ENCODE peak calls at places on chromosomes 12 and 14, in seven cellular contexts. One of them, this sample, is unnamed.

GRCh38 chr12:116713529-116713928 is 24.3 kb downstream of the SPRING1 start:
- DNase-seq in esophagus squamous epithelium: no peak
- DNase-seq in A549: no peak
- DNase-seq in HL-60: no peak
- DNase-seq in fibroblast of villous mesenchyme: no peak
- DNase-seq in CD8-positive, alpha-beta memory T cell: no peak
- DNase-seq in stomach: no peak
- DNase-seq in this sample: no peak

GRCh38 chr12:104713444-104713843 is 244.6 kb downstream of the SLC41A2 start:
- DNase-seq in esophagus squamous epithelium: no peak
- DNase-seq in HL-60: no peak
- DNase-seq in stomach: no peak
- DNase-seq in fibroblast of villous mesenchyme: no peak
- DNase-seq in CD8-positive, alpha-beta memory T cell: no peak
- DNase-seq in A549: no peak
- DNase-seq in this sample: no peak

GRCh38 chr12:23356927-23357708 is 592.4 kb downstream of the SOX5 start:
- DNase-seq in esophagus squamous epithelium: no peak
- DNase-seq in CD8-positive, alpha-beta memory T cell: no peak
- DNase-seq in HL-60: no peak
- DNase-seq in fibroblast of villous mesenchyme: no peak
- DNase-seq in A549: no peak
- DNase-seq in stomach: no peak
- DNase-seq in this sample: no peak

GRCh38 chr14:82238649-82239048 is 705.0 kb upstream of the SEL1L start:
- DNase-seq in A549: no peak
- DNase-seq in stomach: no peak
- DNase-seq in fibroblast of villous mesenchyme: no peak
- DNase-seq in CD8-positive, alpha-beta memory T cell: no peak
- DNase-seq in HL-60: no peak
- DNase-seq in esophagus squamous epithelium: no peak
- DNase-seq in this sample: no peak

GRCh38 chr14:64598404-64598803 is 48.6 kb downstream of the PPP1R36 start:
- DNase-seq in HL-60: no peak
- DNase-seq in stomach: no peak
- DNase-seq in CD8-positive, alpha-beta memory T cell: no peak
- DNase-seq in esophagus squamous epithelium: no peak
- DNase-seq in A549: no peak
- DNase-seq in fibroblast of villous mesenchyme: no peak
- DNase-seq in this sample: no peak

GRCh38 chr12:54759751-54760150 is 94.6 kb upstream of the MUCL1 start:
- DNase-seq in esophagus squamous epithelium: no peak
- DNase-seq in fibroblast of villous mesenchyme: peak
- DNase-seq in HL-60: peak
- DNase-seq in stomach: no peak
- DNase-seq in CD8-positive, alpha-beta memory T cell: no peak
- DNase-seq in A549: peak
- DNase-seq in this sample: no peak

GRCh38 chr12:71392521-71393145 is 47.0 kb upstream of the LGR5 start:
- DNase-seq in stomach: no peak
- DNase-seq in A549: peak
- DNase-seq in HL-60: peak
- DNase-seq in CD8-positive, alpha-beta memory T cell: no peak
- DNase-seq in fibroblast of villous mesenchyme: peak
- DNase-seq in esophagus squamous epithelium: no peak
- DNase-seq in this sample: no peak

GRCh38 chr12:4809013-4809448 is 88.8 kb downstream of the GALNT8 start:
- DNase-seq in stomach: no peak
- DNase-seq in fibroblast of villous mesenchyme: no peak
- DNase-seq in CD8-positive, alpha-beta memory T cell: no peak
- DNase-seq in esophagus squamous epithelium: no peak
- DNase-seq in HL-60: no peak
- DNase-seq in A549: no peak
- DNase-seq in this sample: no peak

GRCh38 chr14:96424104-96424989 is 32.4 kb downstream of the AK7 start:
- DNase-seq in CD8-positive, alpha-beta memory T cell: no peak
- DNase-seq in esophagus squamous epithelium: no peak
- DNase-seq in HL-60: peak
- DNase-seq in stomach: peak
- DNase-seq in fibroblast of villous mesenchyme: peak
- DNase-seq in A549: peak
- DNase-seq in this sample: no peak

GRCh38 chr14:35122696-35123387 is 490 bp downstream of the PRORP start:
- DNase-seq in fibroblast of villous mesenchyme: peak
- DNase-seq in CD8-positive, alpha-beta memory T cell: no peak
- DNase-seq in esophagus squamous epithelium: no peak
- DNase-seq in A549: no peak
- DNase-seq in HL-60: peak
- DNase-seq in stomach: no peak
- DNase-seq in this sample: peak

GRCh38 chr12:14868916-14869315 is 16.7 kb downstream of the MGP start:
- DNase-seq in CD8-positive, alpha-beta memory T cell: no peak
- DNase-seq in A549: peak
- DNase-seq in esophagus squamous epithelium: no peak
- DNase-seq in stomach: no peak
- DNase-seq in HL-60: no peak
- DNase-seq in fibroblast of villous mesenchyme: no peak
- DNase-seq in this sample: no peak

GRCh38 chr14:21476526-21476924 is 234 bp downstream of the RAB2B start:
- DNase-seq in A549: no peak
- DNase-seq in stomach: peak
- DNase-seq in HL-60: no peak
- DNase-seq in esophagus squamous epithelium: no peak
- DNase-seq in fibroblast of villous mesenchyme: peak
- DNase-seq in CD8-positive, alpha-beta memory T cell: peak
- DNase-seq in this sample: no peak

GRCh38 chr12:58046281-58046680 is 104.9 kb downstream of the ATP23 start:
- DNase-seq in HL-60: peak
- DNase-seq in stomach: no peak
- DNase-seq in A549: no peak
- DNase-seq in esophagus squamous epithelium: no peak
- DNase-seq in fibroblast of villous mesenchyme: no peak
- DNase-seq in CD8-positive, alpha-beta memory T cell: no peak
- DNase-seq in this sample: no peak

GRCh38 chr12:124827588-124828184 is 36.0 kb downstream of the SCARB1 start:
- DNase-seq in esophagus squamous epithelium: no peak
- DNase-seq in fibroblast of villous mesenchyme: no peak
- DNase-seq in CD8-positive, alpha-beta memory T cell: no peak
- DNase-seq in HL-60: no peak
- DNase-seq in stomach: no peak
- DNase-seq in A549: peak
- DNase-seq in this sample: no peak

GRCh38 chr12:95623554-95624170 is 72.4 kb upstream of the USP44 start:
- DNase-seq in fibroblast of villous mesenchyme: peak
- DNase-seq in esophagus squamous epithelium: no peak
- DNase-seq in stomach: peak
- DNase-seq in CD8-positive, alpha-beta memory T cell: peak
- DNase-seq in A549: peak
- DNase-seq in HL-60: peak
- DNase-seq in this sample: no peak

GRCh38 chr14:32408018-32408417 is 78.9 kb downstream of the AKAP6 start:
- DNase-seq in stomach: peak
- DNase-seq in HL-60: no peak
- DNase-seq in fibroblast of villous mesenchyme: no peak
- DNase-seq in A549: no peak
- DNase-seq in esophagus squamous epithelium: no peak
- DNase-seq in CD8-positive, alpha-beta memory T cell: no peak
- DNase-seq in this sample: peak

GRCh38 chr14:27553820-27554219 is 956.0 kb upstream of the NOVA1 start:
- DNase-seq in CD8-positive, alpha-beta memory T cell: no peak
- DNase-seq in esophagus squamous epithelium: no peak
- DNase-seq in A549: peak
- DNase-seq in fibroblast of villous mesenchyme: no peak
- DNase-seq in stomach: no peak
- DNase-seq in HL-60: no peak
- DNase-seq in this sample: no peak

GRCh38 chr12:12017135-12017581 is 53.6 kb upstream of the BCL2L14 start:
- DNase-seq in HL-60: no peak
- DNase-seq in A549: no peak
- DNase-seq in esophagus squamous epithelium: no peak
- DNase-seq in stomach: no peak
- DNase-seq in fibroblast of villous mesenchyme: no peak
- DNase-seq in CD8-positive, alpha-beta memory T cell: no peak
- DNase-seq in this sample: no peak

GRCh38 chr14:98177551-98177950 is 1094.4 kb downstream of the BCL11B start:
- DNase-seq in stomach: no peak
- DNase-seq in HL-60: no peak
- DNase-seq in fibroblast of villous mesenchyme: no peak
- DNase-seq in esophagus squamous epithelium: no peak
- DNase-seq in CD8-positive, alpha-beta memory T cell: no peak
- DNase-seq in A549: no peak
- DNase-seq in this sample: no peak

GRCh38 chr12:117404203-117404853 is 42.9 kb upstream of the NOS1 start:
- DNase-seq in A549: no peak
- DNase-seq in HL-60: no peak
- DNase-seq in CD8-positive, alpha-beta memory T cell: no peak
- DNase-seq in esophagus squamous epithelium: no peak
- DNase-seq in fibroblast of villous mesenchyme: no peak
- DNase-seq in stomach: no peak
- DNase-seq in this sample: no peak

GRCh38 chr12:13042666-13043230 is 1.4 kb upstream of the FAM234B start:
- DNase-seq in A549: no peak
- DNase-seq in esophagus squamous epithelium: no peak
- DNase-seq in fibroblast of villous mesenchyme: no peak
- DNase-seq in HL-60: no peak
- DNase-seq in stomach: no peak
- DNase-seq in CD8-positive, alpha-beta memory T cell: no peak
- DNase-seq in this sample: no peak

GRCh38 chr14:75724414-75725204 is 63.6 kb downstream of the TTLL5 start:
- DNase-seq in esophagus squamous epithelium: no peak
- DNase-seq in stomach: no peak
- DNase-seq in HL-60: no peak
- DNase-seq in A549: no peak
- DNase-seq in fibroblast of villous mesenchyme: peak
- DNase-seq in CD8-positive, alpha-beta memory T cell: no peak
- DNase-seq in this sample: no peak

GRCh38 chr14:35385042-35385839 is 19.3 kb downstream of the NFKBIA start:
- DNase-seq in HL-60: no peak
- DNase-seq in fibroblast of villous mesenchyme: peak
- DNase-seq in A549: peak
- DNase-seq in stomach: peak
- DNase-seq in esophagus squamous epithelium: no peak
- DNase-seq in CD8-positive, alpha-beta memory T cell: no peak
- DNase-seq in this sample: peak

GRCh38 chr12:47963340-47964040 is at the start of gene TMEM106C:
- DNase-seq in A549: peak
- DNase-seq in CD8-positive, alpha-beta memory T cell: peak
- DNase-seq in stomach: peak
- DNase-seq in esophagus squamous epithelium: peak
- DNase-seq in fibroblast of villous mesenchyme: peak
- DNase-seq in HL-60: peak
- DNase-seq in this sample: peak

GRCh38 chr12:47967461-47968430 is 4.3 kb downstream of the TMEM106C start:
- DNase-seq in stomach: no peak
- DNase-seq in esophagus squamous epithelium: no peak
- DNase-seq in HL-60: no peak
- DNase-seq in CD8-positive, alpha-beta memory T cell: no peak
- DNase-seq in A549: no peak
- DNase-seq in fibroblast of villous mesenchyme: peak
- DNase-seq in this sample: no peak

GRCh38 chr12:47964102-47964723 is 817 bp downstream of the TMEM106C start:
- DNase-seq in esophagus squamous epithelium: no peak
- DNase-seq in CD8-positive, alpha-beta memory T cell: no peak
- DNase-seq in A549: no peak
- DNase-seq in fibroblast of villous mesenchyme: no peak
- DNase-seq in HL-60: no peak
- DNase-seq in stomach: peak
- DNase-seq in this sample: no peak

GRCh38 chr12:47962198-47962597 is 1.2 kb upstream of the TMEM106C start:
- DNase-seq in fibroblast of villous mesenchyme: no peak
- DNase-seq in esophagus squamous epithelium: no peak
- DNase-seq in A549: no peak
- DNase-seq in HL-60: no peak
- DNase-seq in CD8-positive, alpha-beta memory T cell: no peak
- DNase-seq in stomach: no peak
- DNase-seq in this sample: no peak

GRCh38 chr12:47965581-47965980 is 2.2 kb downstream of the TMEM106C start:
- DNase-seq in esophagus squamous epithelium: no peak
- DNase-seq in stomach: no peak
- DNase-seq in CD8-positive, alpha-beta memory T cell: no peak
- DNase-seq in HL-60: no peak
- DNase-seq in A549: no peak
- DNase-seq in fibroblast of villous mesenchyme: no peak
- DNase-seq in this sample: no peak
- H3K4me3 ChIP-seq in esophagus squamous epithelium: no peak
- H3K4me3 ChIP-seq in stomach: no peak
- H3K4me3 ChIP-seq in CD8-positive, alpha-beta memory T cell: no peak
- H3K4me3 ChIP-seq in HL-60: no peak
- H3K4me3 ChIP-seq in A549: no peak
- H3K4me3 ChIP-seq in fibroblast of villous mesenchyme: no peak
- H3K4me3 ChIP-seq in this sample: no peak

GRCh38 chr12:110073049-110073831 is 24.9 kb upstream of the C12orf76 start:
- DNase-seq in esophagus squamous epithelium: no peak
- DNase-seq in stomach: no peak
- DNase-seq in A549: no peak
- DNase-seq in fibroblast of villous mesenchyme: no peak
- DNase-seq in HL-60: no peak
- DNase-seq in CD8-positive, alpha-beta memory T cell: no peak
- DNase-seq in this sample: peak
- H3K4me3 ChIP-seq in esophagus squamous epithelium: peak
- H3K4me3 ChIP-seq in stomach: peak
- H3K4me3 ChIP-seq in A549: no peak
- H3K4me3 ChIP-seq in fibroblast of villous mesenchyme: peak
- H3K4me3 ChIP-seq in HL-60: peak
- H3K4me3 ChIP-seq in CD8-positive, alpha-beta memory T cell: peak
- H3K4me3 ChIP-seq in this sample: peak

DNA sequence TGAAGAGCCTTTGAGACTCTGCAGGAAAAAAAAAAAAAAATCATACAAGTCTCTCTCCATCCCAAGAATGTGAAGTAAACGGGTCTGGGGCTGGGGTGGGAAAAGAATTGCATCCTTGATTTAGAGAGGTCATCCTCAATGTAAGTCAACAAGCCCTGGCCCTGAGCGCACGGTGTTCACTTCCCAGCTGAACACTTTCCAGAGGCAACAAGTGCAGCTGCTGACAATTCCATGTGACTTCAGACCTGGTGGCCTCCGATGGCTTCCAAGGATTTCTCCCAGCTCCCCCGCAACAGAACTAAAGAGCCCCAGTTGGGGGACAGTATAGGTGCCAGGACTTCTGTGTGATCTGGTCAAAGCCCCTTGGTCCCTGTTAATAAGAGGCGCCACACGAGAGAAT is 2.4 kb downstream of the RILPL1 start:
- DNase-seq in stomach: no peak
- DNase-seq in HL-60: no peak
- DNase-seq in CD8-positive, alpha-beta memory T cell: no peak
- DNase-seq in A549: no peak
- DNase-seq in esophagus squamous epithelium: no peak
- DNase-seq in fibroblast of villous mesenchyme: no peak
- DNase-seq in this sample: no peak
- H3K4me3 ChIP-seq in stomach: no peak
- H3K4me3 ChIP-seq in HL-60: no peak
- H3K4me3 ChIP-seq in CD8-positive, alpha-beta memory T cell: no peak
- H3K4me3 ChIP-seq in A549: no peak
- H3K4me3 ChIP-seq in esophagus squamous epithelium: no peak
- H3K4me3 ChIP-seq in fibroblast of villous mesenchyme: no peak
- H3K4me3 ChIP-seq in this sample: no peak

DNA sequence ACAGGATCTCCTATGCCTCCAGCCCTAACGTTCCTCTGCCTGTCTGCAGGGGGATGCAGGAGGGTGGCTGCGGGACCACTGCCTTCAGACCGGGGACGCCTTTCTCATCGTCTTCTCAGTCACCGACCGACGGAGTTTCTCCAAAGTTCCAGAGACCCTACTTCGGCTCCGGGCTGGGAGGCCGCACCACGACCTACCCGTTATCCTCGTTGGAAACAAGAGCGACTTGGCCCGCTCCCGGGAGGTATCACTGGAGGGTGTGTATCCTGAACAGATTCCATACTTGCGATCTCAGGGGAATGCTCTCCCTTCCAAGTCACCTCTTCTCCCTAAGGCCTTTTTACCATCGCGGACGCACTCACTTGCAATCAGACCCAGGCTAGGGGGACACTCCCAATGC is 3.0 kb downstream of the REM2 start:
- DNase-seq in esophagus squamous epithelium: no peak
- DNase-seq in HL-60: no peak
- DNase-seq in CD8-positive, alpha-beta memory T cell: no peak
- DNase-seq in A549: no peak
- DNase-seq in fibroblast of villous mesenchyme: no peak
- DNase-seq in stomach: no peak
- DNase-seq in this sample: no peak
- H3K4me3 ChIP-seq in esophagus squamous epithelium: no peak
- H3K4me3 ChIP-seq in HL-60: no peak
- H3K4me3 ChIP-seq in CD8-positive, alpha-beta memory T cell: peak
- H3K4me3 ChIP-seq in A549: peak
- H3K4me3 ChIP-seq in fibroblast of villous mesenchyme: peak
- H3K4me3 ChIP-seq in stomach: peak
- H3K4me3 ChIP-seq in this sample: no peak